ENCODE peak calls at places on chromosomes 2 and 18, in four cellular contexts. One of them, this sample, is unnamed.

GRCh38 chr18:49619792-49620191 is 57.9 kb downstream of the LIPG start:
- DNase-seq in endothelial cell of umbilical vein: no peak
- DNase-seq in GM23338: no peak
- DNase-seq in mammary epithelial cell: peak; percentile 69
- DNase-seq in this sample: no peak

GRCh38 chr2:98379311-98380202 is 33.3 kb downstream of the CNGA3 start:
- DNase-seq in endothelial cell of umbilical vein: no peak
- DNase-seq in mammary epithelial cell: peak; percentile 34
- DNase-seq in GM23338: no peak
- DNase-seq in this sample: no peak

GRCh38 chr2:8324164-8324848 is 357.6 kb upstream of the ID2 start:
- DNase-seq in mammary epithelial cell: no peak
- DNase-seq in GM23338: no peak
- DNase-seq in endothelial cell of umbilical vein: no peak
- DNase-seq in this sample: no peak

GRCh38 chr18:57843403-57843802 is 40.3 kb upstream of the ATP8B1 start:
- DNase-seq in endothelial cell of umbilical vein: no peak
- DNase-seq in GM23338: no peak
- DNase-seq in mammary epithelial cell: no peak
- DNase-seq in this sample: no peak

GRCh38 chr2:30239308-30240161 is 8.2 kb downstream of the LBH start:
- DNase-seq in GM23338: peak; percentile 84
- DNase-seq in mammary epithelial cell: no peak
- DNase-seq in endothelial cell of umbilical vein: peak; percentile 58
- DNase-seq in this sample: peak; percentile 52

GRCh38 chr18:24270358-24270936 is 127.2 kb downstream of the OSBPL1A start:
- DNase-seq in GM23338: no peak
- DNase-seq in endothelial cell of umbilical vein: no peak
- DNase-seq in mammary epithelial cell: no peak
- DNase-seq in this sample: no peak

GRCh38 chr18:37574113-37574512 is 8.5 kb upstream of the CELF4 start:
- DNase-seq in GM23338: no peak
- DNase-seq in mammary epithelial cell: peak; percentile 9
- DNase-seq in endothelial cell of umbilical vein: no peak
- DNase-seq in this sample: no peak

GRCh38 chr2:101307950-101308431 is 510 bp downstream of the RNF149 start:
- DNase-seq in endothelial cell of umbilical vein: no peak
- DNase-seq in mammary epithelial cell: peak; percentile 37
- DNase-seq in GM23338: peak; percentile 45
- DNase-seq in this sample: no peak

GRCh38 chr2:26705126-26705525 is 12.6 kb downstream of the KCNK3 start:
- DNase-seq in mammary epithelial cell: no peak
- DNase-seq in GM23338: no peak
- DNase-seq in endothelial cell of umbilical vein: no peak
- DNase-seq in this sample: no peak
- H3K4me3 ChIP-seq in mammary epithelial cell: no peak overlapping the region
- H3K4me3 ChIP-seq in GM23338: no peak overlapping the region
- H3K4me3 ChIP-seq in endothelial cell of umbilical vein: no peak overlapping the region
- H3K4me3 ChIP-seq in this sample: no peak overlapping the region

DNA sequence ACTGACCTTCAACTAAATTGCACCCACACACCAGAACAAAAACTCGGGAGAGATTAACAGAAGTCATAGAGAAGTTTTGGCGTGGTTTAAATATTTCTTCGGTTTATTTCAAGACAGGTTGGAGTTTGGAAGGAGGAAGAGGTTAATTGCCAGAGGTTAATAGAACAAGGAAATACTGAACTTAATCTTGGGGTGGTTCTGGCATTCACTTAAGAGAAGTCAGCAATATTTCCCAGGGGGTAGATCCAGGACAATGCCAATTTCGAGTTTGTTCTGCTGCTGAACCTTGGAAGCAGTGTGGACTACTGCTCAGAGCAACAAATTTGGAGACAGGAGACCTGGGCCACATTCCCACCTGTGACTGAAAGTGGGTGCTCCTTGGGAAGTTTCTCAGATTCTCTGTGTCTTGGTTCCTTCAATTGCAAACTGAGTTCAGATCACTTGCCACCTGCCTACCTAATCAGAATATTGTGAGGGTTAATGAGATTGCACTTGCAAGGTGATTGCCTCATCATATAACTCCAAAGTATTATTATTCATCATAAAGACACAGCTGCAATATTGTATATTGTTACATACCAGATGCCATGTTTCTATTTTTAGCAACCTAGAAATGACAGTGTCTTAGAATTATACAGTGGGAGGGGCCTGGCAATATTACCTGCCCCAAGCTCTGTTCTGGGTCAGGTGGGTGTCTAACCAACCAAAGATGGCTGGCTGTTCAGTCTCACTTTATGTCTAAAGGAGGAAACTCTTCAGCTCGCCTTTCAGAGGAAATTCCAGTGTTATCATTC is 217.4 kb downstream of the CDCA7 start:
- DNase-seq in endothelial cell of umbilical vein: no peak
- DNase-seq in GM23338: no peak
- DNase-seq in mammary epithelial cell: no peak
- DNase-seq in this sample: peak; percentile 52
- H3K79me2 ChIP-seq in endothelial cell of umbilical vein: no peaks in the 10 kb centered on the region
- H3K79me2 ChIP-seq in GM23338: peaks cover 11% of the 10 kb centered on the region
- H3K79me2 ChIP-seq in mammary epithelial cell: no peaks in the 10 kb centered on the region
- H3K79me2 ChIP-seq in this sample: no peaks in the 10 kb centered on the region

GRCh38 chr2:55012648-55013484 is 37.4 kb downstream of the RTN4 start:
- DNase-seq in mammary epithelial cell: peak; percentile 45
- DNase-seq in endothelial cell of umbilical vein: peak; percentile 30
- DNase-seq in GM23338: no peak
- DNase-seq in this sample: no peak

GRCh38 chr2:55011741-55012574 is 38.3 kb downstream of the RTN4 start:
- DNase-seq in GM23338: no peak
- DNase-seq in endothelial cell of umbilical vein: no peak
- DNase-seq in mammary epithelial cell: no peak
- DNase-seq in this sample: no peak

GRCh38 chr2:55009277-55010055 is 40.8 kb downstream of the RTN4 start:
- DNase-seq in GM23338: no peak
- DNase-seq in mammary epithelial cell: no peak
- DNase-seq in endothelial cell of umbilical vein: no peak
- DNase-seq in this sample: no peak

GRCh38 chr2:55010915-55011314 is 39.3 kb downstream of the RTN4 start:
- DNase-seq in mammary epithelial cell: peak; percentile 29
- DNase-seq in GM23338: no peak
- DNase-seq in endothelial cell of umbilical vein: no peak
- DNase-seq in this sample: no peak

GRCh38 chr2:55010149-55010591 is 40.1 kb downstream of the RTN4 start:
- DNase-seq in mammary epithelial cell: peak; percentile 85
- DNase-seq in GM23338: no peak
- DNase-seq in endothelial cell of umbilical vein: no peak
- DNase-seq in this sample: no peak
- H3K4me3 ChIP-seq in mammary epithelial cell: peak overlapping the region; percentile 46
- H3K4me3 ChIP-seq in GM23338: no peak overlapping the region
- H3K4me3 ChIP-seq in endothelial cell of umbilical vein: no peak overlapping the region
- H3K4me3 ChIP-seq in this sample: no peak overlapping the region

DNA sequence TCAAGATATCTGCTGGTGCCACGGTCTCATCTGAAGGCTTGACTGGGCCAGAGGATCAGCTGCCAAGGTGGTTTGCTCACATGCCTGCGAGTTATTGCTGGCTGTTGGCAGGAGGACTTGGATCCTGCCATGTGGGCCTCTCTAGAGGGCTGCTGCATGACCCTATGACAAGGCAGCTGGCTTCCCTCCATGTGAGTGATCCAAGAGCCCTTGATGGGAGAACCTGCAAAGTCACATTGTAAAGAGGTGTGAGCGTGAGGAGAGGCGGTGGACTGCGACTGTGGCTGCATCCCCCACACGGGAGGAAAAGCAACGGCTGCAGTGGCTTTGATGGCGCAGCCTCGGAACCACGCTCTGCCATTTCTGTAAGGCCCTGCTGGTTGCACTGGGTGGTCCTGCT is 4.0 kb upstream of the ALLC start:
- DNase-seq in endothelial cell of umbilical vein: no peak
- DNase-seq in GM23338: no peak
- DNase-seq in mammary epithelial cell: no peak
- DNase-seq in this sample: no peak
- H3K79me2 ChIP-seq in endothelial cell of umbilical vein: no peaks in the 10 kb centered on the region
- H3K79me2 ChIP-seq in GM23338: no peaks in the 10 kb centered on the region
- H3K79me2 ChIP-seq in mammary epithelial cell: no peaks in the 10 kb centered on the region
- H3K79me2 ChIP-seq in this sample: no peaks in the 10 kb centered on the region